ENCODE peak calls at places on chromosome 12, in six cellular contexts. A is AG04450, P is tibial nerve, D is prostate gland, M is left ventricle myocardium inferior, H is GM06990. R is an unnamed sample. For H3K27me3, the result is how much of the 10 kb centered on the place peaks cover.

GRCh38 chr12:89882757-89883156 is 174.1 kb upstream of the ATP2B1 start:
- DNase-seq in A (no peak), P (no peak), D (no peak), M (no peak), H (no peak), R (no peak)

GRCh38 chr12:104669057-104669770 is 212.5 kb downstream of the CHST11 start:
- DNase-seq in A (no peak), P (peak), D (peak), M (peak), H (no peak), R (peak)

GRCh38 chr12:57223191-57224165 is 6.0 kb upstream of the SHMT2 start:
- DNase-seq in A (no peak), P (no peak), D (no peak), M (no peak), H (no peak), R (no peak)

GRCh38 chr12:13101854-13102375 is 1.6 kb downstream of the GSG1 start:
- DNase-seq in A (no peak), P (no peak), D (peak), M (no peak), H (no peak), R (no peak)

GRCh38 chr12:83128529-83128928 is 441.8 kb downstream of the TMTC2 start:
- DNase-seq in A (no peak), P (no peak), D (no peak), M (no peak), H (no peak), R (no peak)

GRCh38 chr12:107818984-107819383 is 44.5 kb downstream of the ASCL4 start:
- DNase-seq in A (no peak), P (no peak), D (no peak), M (no peak), H (no peak), R (no peak)

GRCh38 chr12:6386522-6386921 is 2.6 kb downstream of the LTBR start:
- DNase-seq in A (no peak), P (no peak), D (no peak), M (no peak), H (no peak), R (no peak)

GRCh38 chr12:42017036-42017435 is 127.6 kb downstream of the GXYLT1 start:
- DNase-seq in A (no peak), P (no peak), D (no peak), M (no peak), H (no peak), R (no peak)

GRCh38 chr12:13066459-13066858 is 22.3 kb downstream of the FAM234B start:
- DNase-seq in A (no peak), P (no peak), D (no peak), M (no peak), H (no peak), R (no peak)

GRCh38 chr12:41924111-41924510 is 220.6 kb downstream of the GXYLT1 start:
- DNase-seq in A (no peak), P (no peak), D (no peak), M (no peak), H (no peak), R (no peak)

GRCh38 chr12:124036117-124037109 is 63.4 kb downstream of the ZNF664 start:
- DNase-seq in A (peak), P (no peak), D (peak), M (no peak), H (no peak), R (no peak)

GRCh38 chr12:63844391-63845341 is at the start of gene SRGAP1:
- DNase-seq in A (no peak), P (peak), D (peak), M (peak), H (no peak), R (peak)

GRCh38 chr12:123832052-123832451 is 70.0 kb downstream of the DNAH10 start:
- DNase-seq in A (no peak), P (no peak), D (no peak), M (no peak), H (no peak), R (no peak)

GRCh38 chr12:71626768-71627167 is 36.9 kb downstream of the ZFC3H1 start:
- DNase-seq in A (no peak), P (no peak), D (no peak), M (no peak), H (no peak), R (no peak)

GRCh38 chr12:3962661-3963483 is 89.7 kb upstream of the PARP11 start:
- DNase-seq in A (no peak), P (no peak), D (no peak), M (no peak), H (no peak), R (no peak)

GRCh38 chr12:63151061-63151897 is at the start of gene AVPR1A:
- DNase-seq in A (no peak), P (no peak), D (no peak), M (peak), H (peak), R (no peak)

GRCh38 chr12:47843226-47843980 is 23.7 kb upstream of the HDAC7 start:
- DNase-seq in A (no peak), P (no peak), D (no peak), M (no peak), H (no peak), R (no peak)

GRCh38 chr12:94244165-94245133 is 96.1 kb downstream of the PLXNC1 start:
- DNase-seq in A (no peak), P (no peak), D (no peak), M (no peak), H (peak), R (no peak)

DNA sequence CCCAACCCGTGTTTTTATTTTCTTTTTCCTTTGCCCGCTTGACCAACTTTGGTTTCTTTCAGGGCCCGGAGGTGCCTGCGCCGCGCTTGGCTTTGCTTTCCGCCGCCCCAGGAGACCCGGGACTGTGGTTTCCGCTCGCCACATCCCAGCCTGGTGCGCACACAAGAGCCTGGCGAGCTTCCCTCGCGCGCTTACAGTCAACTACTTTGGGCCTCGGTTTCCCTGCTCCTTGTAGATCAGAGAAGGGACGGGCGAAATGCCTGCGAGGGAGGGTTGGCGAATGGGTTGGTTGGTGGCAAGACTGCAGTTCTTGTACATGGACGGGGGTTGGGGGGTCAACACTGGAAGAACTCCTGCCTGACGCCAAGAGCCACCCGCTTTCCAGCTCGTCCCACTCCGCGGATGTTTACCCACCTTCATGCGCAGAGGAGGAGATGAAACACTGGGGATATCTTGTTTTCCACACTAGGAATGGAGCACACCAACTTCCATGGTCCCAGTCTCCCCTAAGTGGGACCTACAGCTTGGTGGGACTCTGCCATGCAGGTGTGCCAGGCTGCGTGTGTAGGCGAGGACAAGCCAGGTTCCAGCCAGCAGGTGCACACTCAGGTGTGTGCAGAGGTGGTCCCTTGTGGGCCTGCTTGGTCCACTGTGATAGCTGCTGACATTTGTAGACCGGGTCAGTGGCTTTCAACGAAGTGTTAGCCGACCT is 16.6 kb upstream of the TBX3 start:
- DNase-seq in A (no peak), P (no peak), D (no peak), M (no peak), H (no peak), R (no peak)
- H3K27me3 ChIP-seq in A (under half), P (half or more), D (under half), M (half or more), H (under half), R (under half)

DNA sequence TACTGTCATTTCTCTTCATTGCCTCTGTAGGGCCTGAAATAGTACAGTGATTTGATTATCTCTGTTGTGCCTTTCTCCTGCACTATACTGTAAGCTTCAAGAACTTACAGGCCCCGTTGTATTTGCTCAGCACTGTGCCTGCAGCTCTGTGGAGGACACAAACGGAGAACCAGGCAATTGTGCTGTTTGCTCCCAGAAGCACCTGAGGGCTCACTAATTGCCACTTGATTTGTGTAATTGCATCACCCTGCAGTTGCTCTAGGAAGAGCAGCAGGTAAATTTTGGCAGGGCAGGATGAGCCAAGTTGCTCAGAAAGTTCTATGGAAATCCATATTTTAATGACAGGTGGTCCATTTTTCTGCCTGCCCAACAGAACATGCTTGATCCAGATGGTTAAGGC is 11.6 kb upstream of the KRT82 start:
- DNase-seq in A (no peak), P (no peak), D (no peak), M (no peak), H (no peak), R (no peak)
- H3K27me3 ChIP-seq in A (under half), P (under half), D (under half), M (under half), H (under half), R (under half)

GRCh38 chr12:109613611-109614455 is 40.2 kb downstream of the MVK start:
- DNase-seq in A (no peak), P (no peak), D (no peak), M (no peak), H (no peak), R (no peak)
- H3K27me3 ChIP-seq in A (half or more), P (half or more), D (under half), M (half or more), H (under half), R (under half)

GRCh38 chr12:49946086-49946485 is 4.5 kb upstream of the AQP2 start:
- DNase-seq in A (no peak), P (no peak), D (no peak), M (no peak), H (no peak), R (no peak)
- H3K27me3 ChIP-seq in A (under half), P (under half), D (under half), M (under half), H (under half), R (under half)

DNA sequence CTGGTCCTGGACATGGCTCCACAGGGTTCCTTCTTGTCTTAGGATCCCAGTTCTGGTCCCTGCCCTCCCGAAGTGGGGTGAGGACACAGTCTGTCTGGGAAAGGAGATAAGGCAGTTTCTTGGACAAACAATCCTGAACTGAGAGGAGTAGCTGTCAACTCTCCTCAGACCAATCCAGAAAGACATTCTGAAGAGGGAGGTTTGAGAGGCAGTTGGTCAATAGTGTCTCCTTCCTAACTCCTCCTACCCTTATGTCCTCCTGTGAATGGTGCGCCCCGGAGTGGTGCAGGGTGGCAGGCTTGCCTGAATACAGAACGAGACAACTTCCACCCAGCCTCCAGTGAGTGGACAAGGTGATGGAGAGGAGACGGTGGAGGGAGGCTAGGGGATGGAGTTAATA is 15.4 kb upstream of the ASIC1 start:
- DNase-seq in A (no peak), P (no peak), D (no peak), M (no peak), H (no peak), R (no peak)
- H3K27me3 ChIP-seq in A (under half), P (under half), D (under half), M (under half), H (under half), R (under half)

GRCh38 chr12:132601171-132601883 is 9.1 kb downstream of the LRCOL1 start:
- DNase-seq in A (no peak), P (no peak), D (no peak), M (no peak), H (no peak), R (no peak)

GRCh38 chr12:132605055-132605441 is 5.3 kb downstream of the LRCOL1 start:
- DNase-seq in A (no peak), P (no peak), D (no peak), M (no peak), H (no peak), R (no peak)

GRCh38 chr12:132604108-132605054 is 6.0 kb downstream of the LRCOL1 start:
- DNase-seq in A (no peak), P (no peak), D (no peak), M (peak), H (no peak), R (no peak)

GRCh38 chr12:132602578-132603239 is 7.7 kb downstream of the LRCOL1 start:
- DNase-seq in A (no peak), P (no peak), D (no peak), M (no peak), H (no peak), R (no peak)

GRCh38 chr12:132603240-132604107 is 6.9 kb downstream of the LRCOL1 start:
- DNase-seq in A (no peak), P (no peak), D (no peak), M (no peak), H (no peak), R (no peak)
- H3K27me3 ChIP-seq in A (half or more), P (half or more), D (under half), M (half or more), H (under half), R (under half)

GRCh38 chr12:460301-461230 is 827 bp downstream of the B4GALNT3 start:
- DNase-seq in A (no peak), P (no peak), D (peak), M (no peak), H (peak), R (peak)
- H3K27me3 ChIP-seq in A (half or more), P (under half), D (under half), M (half or more), H (under half), R (under half)